ENCODE peak calls at places on chromosome 9, in nine cellular contexts. V, M, G, Q, R, T, X, W and N are unnamed samples. For H3K4me1, the result is how much of the 10 kb centered on the place peaks cover.

GRCh38 chr9:126326228-126327015 is at the start of gene MVB12B:
- DNase-seq in W (no peak), G (no peak), R (peak), X (peak), V (peak), T (peak), Q (peak), M (no peak), N (peak)

GRCh38 chr9:19918630-19919029 is 129.8 kb upstream of the SLC24A2 start:
- DNase-seq in V (no peak), X (no peak), Q (no peak), T (no peak), R (no peak), G (no peak), W (no peak), M (no peak), N (no peak)

GRCh38 chr9:93270976-93271375 is 87.0 kb downstream of the WNK2 start:
- DNase-seq in Q (no peak), X (no peak), T (no peak), R (no peak), W (no peak), M (no peak), V (no peak), G (no peak), N (no peak)

GRCh38 chr9:6680797-6681146 is 35.2 kb upstream of the GLDC start:
- DNase-seq in R (peak), V (peak), T (peak), M (peak), X (peak), W (no peak), Q (no peak), G (no peak), N (peak)

GRCh38 chr9:20606637-20607036 is 15.7 kb downstream of the MLLT3 start:
- DNase-seq in M (no peak), G (no peak), T (peak), R (no peak), V (peak), X (peak), W (no peak), Q (no peak), N (no peak)

GRCh38 chr9:98462310-98462709 is 206.9 kb upstream of the TBC1D2 start:
- DNase-seq in X (no peak), Q (no peak), V (no peak), G (no peak), T (no peak), M (no peak), W (no peak), R (no peak), N (no peak)

GRCh38 chr9:128232811-128233428 is 29.7 kb downstream of the DNM1 start:
- DNase-seq in V (no peak), X (no peak), Q (no peak), M (no peak), T (no peak), R (no peak), G (no peak), W (no peak), N (no peak)

GRCh38 chr9:128634111-128634510 is 22.5 kb downstream of the DYNC2I2 start:
- DNase-seq in R (no peak), V (no peak), T (no peak), Q (no peak), G (no peak), M (no peak), W (no peak), X (no peak), N (no peak)

GRCh38 chr9:93223241-93224180 is 39.6 kb downstream of the WNK2 start:
- DNase-seq in G (no peak), V (peak), Q (no peak), T (no peak), R (no peak), W (peak), X (peak), M (no peak), N (no peak)

GRCh38 chr9:72485821-72486605 is 35.4 kb upstream of the TMC1 start:
- DNase-seq in T (peak), M (no peak), R (no peak), G (no peak), X (no peak), W (no peak), Q (no peak), V (no peak), N (no peak)

GRCh38 chr9:15509931-15510788 is 610 bp downstream of the PSIP1 start:
- DNase-seq in V (peak), X (peak), T (peak), Q (peak), R (peak), G (no peak), W (no peak), M (peak), N (peak)

GRCh38 chr9:78903581-78903980 is 606.7 kb downstream of the PSAT1 start:
- DNase-seq in T (no peak), W (no peak), X (no peak), Q (no peak), V (no peak), R (no peak), G (no peak), M (no peak), N (no peak)

GRCh38 chr9:74071502-74071901 is 425.6 kb upstream of the RORB start:
- DNase-seq in G (no peak), T (no peak), V (no peak), Q (no peak), X (no peak), M (no peak), R (no peak), W (no peak), N (no peak)

GRCh38 chr9:93305497-93306020 is 121.6 kb downstream of the WNK2 start:
- DNase-seq in X (peak), T (no peak), M (peak), G (peak), Q (no peak), V (no peak), W (no peak), R (peak), N (no peak)

GRCh38 chr9:121638399-121638798 is 13.0 kb upstream of the DAB2IP start:
- DNase-seq in V (no peak), X (no peak), T (no peak), R (no peak), W (no peak), Q (no peak), M (no peak), G (no peak), N (no peak)

GRCh38 chr9:112378441-112379176 is 1.3 kb upstream of the HSDL2 start:
- DNase-seq in M (no peak), T (no peak), X (no peak), G (no peak), Q (no peak), V (peak), W (no peak), R (peak), N (no peak)

GRCh38 chr9:84154320-84154719 is 173.7 kb downstream of the RMI1 start:
- DNase-seq in X (no peak), Q (no peak), W (no peak), V (no peak), T (no peak), M (no peak), G (no peak), R (no peak), N (no peak)

GRCh38 chr9:26459959-26460358 is 432.6 kb downstream of the CAAP1 start:
- DNase-seq in X (no peak), Q (no peak), G (no peak), T (no peak), V (no peak), R (no peak), M (no peak), W (no peak), N (no peak)

GRCh38 chr9:70136632-70137031 is 93.0 kb downstream of the MAMDC2 start:
- DNase-seq in R (no peak), W (no peak), M (no peak), T (no peak), X (no peak), Q (no peak), G (no peak), V (no peak), N (no peak)

GRCh38 chr9:106019017-106019692 is 324.8 kb downstream of the TMEM38B start:
- DNase-seq in R (peak), T (no peak), M (peak), X (no peak), Q (no peak), W (no peak), G (no peak), V (no peak), N (no peak)

GRCh38 chr9:27117489-27118135 is 8.6 kb downstream of the TEK start:
- DNase-seq in V (peak), M (peak), T (no peak), Q (no peak), W (no peak), G (peak), R (no peak), X (peak), N (no peak)

GRCh38 chr9:125748511-125749099 is 1.4 kb downstream of the PBX3 start:
- DNase-seq in W (no peak), Q (no peak), V (no peak), X (no peak), T (peak), R (peak), G (no peak), M (no peak), N (no peak)

GRCh38 chr9:73166453-73166852 is 14.8 kb downstream of the ANXA1 start:
- DNase-seq in X (no peak), Q (no peak), W (no peak), M (no peak), T (no peak), R (no peak), G (no peak), V (no peak), N (no peak)

GRCh38 chr9:78363221-78363620 is 66.3 kb downstream of the PSAT1 start:
- DNase-seq in T (no peak), G (no peak), R (no peak), M (no peak), V (no peak), Q (no peak), X (no peak), W (no peak), N (no peak)

GRCh38 chr9:11158063-11158462 is 545.3 kb upstream of the PTPRD start:
- DNase-seq in G (no peak), V (no peak), R (no peak), Q (no peak), X (no peak), W (no peak), T (no peak), M (no peak), N (no peak)
- H3K27ac ChIP-seq in G (no peak), V (no peak), R (no peak), Q (no peak), X (no peak), W (no peak), T (no peak), M (no peak), N (no peak)

DNA sequence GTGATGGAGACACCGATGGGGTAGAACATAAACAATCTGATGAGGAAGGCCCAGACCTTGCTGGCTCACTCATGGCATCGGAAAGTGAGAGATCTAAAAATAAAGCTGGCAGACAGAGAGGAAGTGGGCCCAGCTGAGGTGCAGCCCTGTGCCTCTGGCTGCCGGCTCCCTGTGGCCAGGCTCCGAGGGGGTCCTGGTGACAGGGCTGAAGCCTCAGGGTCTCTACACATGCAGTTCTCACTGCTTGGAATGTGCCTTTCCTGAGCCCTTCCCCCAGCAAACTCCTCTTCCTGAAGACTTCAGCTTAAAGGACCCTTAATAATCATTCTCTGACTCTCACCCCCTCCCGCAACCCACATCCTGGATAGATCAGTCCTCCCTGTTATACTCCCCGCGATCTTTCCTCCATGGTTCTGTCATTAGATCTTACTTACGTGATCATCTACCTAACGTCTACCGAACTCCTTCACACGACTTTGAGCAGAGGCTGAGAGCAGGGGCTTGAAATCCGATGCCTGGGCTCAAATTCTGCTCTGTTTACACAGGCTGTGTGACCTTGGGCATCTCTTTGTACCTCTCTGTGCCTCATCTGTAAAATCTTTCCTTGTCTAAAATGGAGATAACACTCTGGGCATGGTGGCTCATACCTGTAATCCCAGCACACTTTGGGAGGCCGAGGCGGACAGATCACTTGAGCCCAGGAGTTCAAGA is 33.1 kb upstream of the CRB2 start:
- DNase-seq in G (no peak), V (no peak), R (no peak), M (no peak), T (no peak), W (no peak), X (no peak), Q (peak), N (no peak)
- H3K4me1 ChIP-seq in G (under half), V (under half), R (under half), M (under half), T (under half), W (under half), X (under half), Q (under half), N (under half)

GRCh38 chr9:104494808-104495207 is 9.3 kb upstream of the OR13F1 start:
- DNase-seq in X (no peak), G (no peak), W (no peak), R (no peak), M (no peak), Q (no peak), T (peak), V (no peak), N (no peak)
- TF ChIP-seq CTCF in X (no peak), G (no peak), W (peak), R (peak), M (no peak), Q (no peak), T (peak), V (no peak), N (no peak)

GRCh38 chr9:18393340-18394130 is 80.4 kb upstream of the ADAMTSL1 start:
- DNase-seq in Q (no peak), X (peak), R (peak), W (peak), T (no peak), G (no peak), M (peak), V (no peak), N (peak)
- H3K27ac ChIP-seq in Q (no peak), X (no peak), R (peak), W (peak), T (no peak), G (peak), M (peak), V (peak), N (peak)

GRCh38 chr9:114367823-114368609 is 19.8 kb downstream of the AKNA start:
- DNase-seq in R (no peak), M (no peak), G (no peak), X (no peak), Q (no peak), W (no peak), T (no peak), V (no peak), N (no peak)

GRCh38 chr9:114370251-114370984 is 17.4 kb downstream of the AKNA start:
- DNase-seq in Q (no peak), T (peak), X (no peak), W (no peak), M (no peak), G (no peak), V (no peak), R (no peak), N (no peak)

GRCh38 chr9:114370985-114371335 is 16.8 kb downstream of the AKNA start:
- DNase-seq in T (no peak), W (no peak), G (no peak), X (no peak), Q (no peak), M (no peak), V (no peak), R (no peak), N (no peak)

GRCh38 chr9:114371343-114371985 is 16.3 kb downstream of the AKNA start:
- DNase-seq in W (no peak), Q (no peak), T (no peak), V (no peak), G (no peak), M (no peak), X (no peak), R (no peak), N (no peak)

DNA sequence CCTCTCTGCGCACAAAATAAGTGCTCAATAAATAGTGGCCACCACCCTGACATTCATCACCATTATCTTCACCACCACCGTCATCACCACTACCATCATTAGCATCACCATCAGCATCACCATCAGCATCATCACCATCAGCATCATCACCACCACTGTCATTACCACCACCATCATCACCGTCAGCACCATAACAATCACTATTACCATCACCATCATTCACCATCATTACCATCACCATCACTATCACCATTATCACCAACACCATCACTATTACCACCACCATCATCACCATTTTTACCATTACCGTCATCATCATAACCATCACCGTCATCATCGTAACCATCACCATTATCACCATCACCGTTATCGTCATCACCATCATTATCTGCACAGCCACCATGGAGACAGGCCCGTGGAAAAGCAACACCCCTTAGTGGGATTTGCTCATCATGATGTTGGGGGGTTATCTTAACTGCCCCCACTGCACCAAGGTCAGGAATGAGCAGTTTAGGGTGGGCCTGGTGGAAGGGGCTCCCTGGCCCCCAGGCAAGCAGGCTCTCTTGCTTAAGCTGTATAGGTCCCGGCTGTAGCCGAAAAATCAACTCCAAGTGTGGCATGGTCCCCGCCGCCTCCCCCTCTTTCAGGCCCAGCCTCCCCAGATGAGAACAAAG is 18.1 kb downstream of the AKNA start:
- DNase-seq in R (no peak), M (no peak), T (no peak), W (no peak), G (no peak), X (no peak), V (no peak), Q (no peak), N (no peak)
- H3K4me1 ChIP-seq in R (under half), M (under half), T (under half), W (under half), G (under half), X (under half), V (under half), Q (half or more), N (under half)

DNA sequence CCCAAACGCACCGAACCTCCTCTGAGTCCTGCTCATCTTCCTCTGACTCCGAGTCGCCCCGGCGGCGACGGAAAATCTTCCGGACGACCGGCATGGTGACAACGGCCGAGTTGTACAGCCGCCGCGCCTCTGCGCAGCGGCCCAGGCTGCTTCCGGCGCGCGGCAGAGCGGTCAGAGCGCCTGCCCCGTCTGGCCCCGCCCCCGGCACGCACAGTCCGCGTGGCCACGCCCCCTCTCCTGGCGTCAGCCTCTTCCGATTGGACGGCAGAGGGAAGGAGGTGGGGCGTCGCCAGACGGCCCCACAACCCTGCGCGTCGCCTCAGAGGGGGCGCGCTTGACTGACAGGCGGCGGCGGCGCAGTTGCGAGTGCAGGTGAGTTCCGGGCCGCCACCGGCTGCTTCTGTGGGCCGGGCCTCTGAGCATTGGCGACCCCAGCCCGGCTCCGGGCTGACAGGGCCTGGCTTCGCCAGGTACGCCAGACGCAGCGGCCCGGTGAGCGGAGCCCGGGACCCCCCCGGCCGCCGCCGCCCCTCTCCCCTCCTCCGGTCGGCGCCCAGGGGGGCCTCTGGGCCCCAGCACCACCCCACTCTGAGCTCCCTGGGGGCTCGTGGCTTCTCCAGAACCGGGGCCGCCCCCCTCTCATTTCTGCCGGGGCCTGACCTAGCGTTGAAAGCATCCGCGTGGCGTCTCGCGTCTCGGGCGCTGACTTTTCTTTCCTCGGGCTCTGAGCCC is at the start of the genes C9orf78 and USP20:
- DNase-seq in X (peak), W (peak), T (peak), G (peak), M (peak), Q (peak), R (peak), V (peak), N (peak)
- TF ChIP-seq CTCF in X (no peak), W (no peak), T (no peak), G (no peak), M (no peak), Q (no peak), R (no peak), V (no peak), N (no peak)

GRCh38 chr9:22084336-22085035 is 75.4 kb upstream of the CDKN2B start:
- DNase-seq in X (no peak), W (peak), G (no peak), T (no peak), V (no peak), Q (no peak), M (peak), R (no peak), N (no peak)
- H3K27ac ChIP-seq in X (no peak), W (peak), G (no peak), T (no peak), V (no peak), Q (no peak), M (peak), R (no peak), N (no peak)

DNA sequence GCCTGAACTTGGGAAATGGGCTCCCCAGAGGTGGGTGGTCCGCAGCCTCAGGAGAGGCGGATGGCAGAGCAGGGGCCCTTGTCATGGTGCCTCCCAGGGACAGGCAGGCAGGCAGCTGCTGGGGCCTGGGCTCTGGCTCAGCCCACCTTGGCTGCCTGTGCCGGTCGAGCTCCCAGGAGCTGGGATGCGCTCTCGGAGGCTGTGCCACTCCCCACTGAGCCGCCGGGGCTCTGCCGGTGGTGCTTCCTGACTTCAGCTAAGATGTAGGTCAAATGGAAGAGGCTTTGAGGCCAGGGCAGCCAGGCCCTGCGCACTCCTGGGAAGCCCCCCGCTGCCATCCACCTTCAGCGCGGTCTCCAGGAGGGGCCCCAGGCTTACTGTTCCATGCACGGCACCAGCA is 41.0 kb downstream of the KCNT1 start:
- DNase-seq in X (no peak), R (no peak), Q (no peak), M (no peak), W (no peak), G (no peak), T (no peak), V (no peak), N (no peak)
- H3K4me1 ChIP-seq in X (under half), R (under half), Q (under half), M (under half), W (under half), G (under half), T (under half), V (under half), N (under half)